ENCODE peak calls at places on chromosomes 12 and 14, in five cellular contexts. N is tibial nerve, V is ovary, X is endodermal cell, A is tibial artery. Q is an unnamed sample.

GRCh38 chr12:112023759-112024396 is 10.7 kb downstream of the ERP29 start:
- DNase-seq in A (no peak), N (no peak), X (no peak), V (no peak), Q (no peak)

GRCh38 chr12:40208707-40209106 is 16.1 kb upstream of the LRRK2 start:
- DNase-seq in X (no peak), A (no peak), V (no peak), N (peak), Q (no peak)

GRCh38 chr12:114404451-114405198 is 1.3 kb downstream of the TBX5 start:
- DNase-seq in A (no peak), X (peak), V (no peak), N (no peak), Q (no peak)

GRCh38 chr14:105069554-105069886 is 4.3 kb upstream of the GPR132 start:
- DNase-seq in N (no peak), A (peak), X (no peak), V (no peak), Q (no peak)

GRCh38 chr14:21071225-21072041 is 1.3 kb downstream of the ARHGEF40 start:
- DNase-seq in N (peak), A (peak), V (peak), X (peak), Q (peak)

GRCh38 chr14:63039800-63040380 is 5.4 kb downstream of the KCNH5 start:
- DNase-seq in V (no peak), N (no peak), A (no peak), X (peak), Q (no peak)

GRCh38 chr12:93784339-93785086 is 107.3 kb downstream of the CRADD start:
- DNase-seq in X (no peak), V (no peak), A (peak), N (peak), Q (peak)

GRCh38 chr12:31020385-31021166 is 53.1 kb upstream of the DDX11 start:
- DNase-seq in A (no peak), N (no peak), X (peak), V (no peak), Q (no peak)

GRCh38 chr14:101772770-101773169 is 11.3 kb downstream of the PPP2R5C start:
- DNase-seq in V (no peak), X (no peak), A (no peak), N (no peak), Q (no peak)

GRCh38 chr14:58430156-58430555 is 2.6 kb downstream of the KIAA0586 start:
- DNase-seq in X (no peak), N (no peak), V (no peak), A (no peak), Q (no peak)

GRCh38 chr14:90576981-90577660 is 180.3 kb downstream of the CALM1 start:
- DNase-seq in N (no peak), V (no peak), A (peak), X (no peak), Q (no peak)
- H3K27ac ChIP-seq in N (no peak), V (no peak), A (no peak), X (no peak), Q (peak)

DNA sequence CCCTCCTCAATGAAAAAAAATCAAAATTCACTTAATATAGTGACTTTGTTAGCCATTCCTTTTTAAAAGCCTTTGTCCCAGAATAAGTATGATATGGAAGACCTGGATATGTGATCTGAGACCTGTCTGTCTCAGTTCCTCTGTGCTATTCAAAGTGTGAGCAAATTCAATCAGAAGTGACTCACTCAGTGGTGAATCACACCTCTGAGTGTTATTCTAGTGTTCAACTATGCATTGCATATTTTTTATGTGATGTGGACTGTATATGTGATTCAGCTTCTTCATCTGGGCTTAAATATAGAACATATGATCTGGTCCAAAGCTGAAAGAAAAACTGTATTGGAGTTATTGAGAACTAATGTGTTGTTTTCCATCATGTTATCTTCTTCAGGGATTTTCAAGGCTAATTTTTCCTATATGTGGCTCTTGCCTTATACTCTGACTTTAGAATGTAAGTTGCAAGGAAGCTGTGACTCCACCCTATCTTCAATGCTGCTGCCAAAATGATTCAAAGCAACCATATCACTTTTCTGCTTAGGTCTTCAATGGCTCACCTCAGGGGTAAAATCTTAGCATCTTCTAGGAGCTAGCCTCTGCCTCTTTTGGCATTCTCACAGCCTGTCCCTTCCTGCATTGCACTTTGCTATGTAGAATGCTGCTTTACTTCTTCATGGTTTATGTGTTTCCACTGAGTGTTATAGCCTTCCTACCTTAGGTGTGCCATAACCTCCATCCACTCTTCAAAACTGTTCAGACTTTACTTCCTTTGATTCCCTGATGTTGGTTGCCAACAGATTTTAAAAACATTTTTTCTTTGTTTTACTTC is 169.8 kb downstream of the OTOGL start:
- DNase-seq in A (no peak), X (no peak), N (no peak), V (no peak), Q (no peak)
- H3K27ac ChIP-seq in A (no peak), X (no peak), N (no peak), V (no peak), Q (no peak)

DNA sequence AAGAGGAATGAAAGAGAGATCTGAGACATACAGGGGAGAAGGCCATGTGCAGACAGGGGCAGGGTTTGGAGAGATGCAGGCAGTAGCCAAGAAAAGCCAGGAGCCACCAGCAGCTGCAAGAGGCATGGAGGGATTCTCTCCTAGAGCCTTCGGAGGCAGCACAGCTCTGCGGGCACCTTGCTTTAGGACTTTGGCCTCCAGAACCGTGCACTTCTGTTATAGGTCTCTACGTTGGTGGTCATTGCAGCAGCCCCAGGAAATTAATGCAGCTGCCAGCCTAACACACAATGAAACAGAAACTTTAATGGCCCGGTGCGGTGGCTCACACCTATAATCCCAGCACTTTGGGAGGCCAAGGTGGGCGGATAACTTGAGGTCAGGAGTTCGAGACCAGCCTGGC is 14.7 kb upstream of the VRK1 start:
- DNase-seq in N (no peak), X (no peak), A (no peak), V (no peak), Q (no peak)
- H3K27ac ChIP-seq in N (no peak), X (no peak), A (no peak), V (no peak), Q (no peak)

DNA sequence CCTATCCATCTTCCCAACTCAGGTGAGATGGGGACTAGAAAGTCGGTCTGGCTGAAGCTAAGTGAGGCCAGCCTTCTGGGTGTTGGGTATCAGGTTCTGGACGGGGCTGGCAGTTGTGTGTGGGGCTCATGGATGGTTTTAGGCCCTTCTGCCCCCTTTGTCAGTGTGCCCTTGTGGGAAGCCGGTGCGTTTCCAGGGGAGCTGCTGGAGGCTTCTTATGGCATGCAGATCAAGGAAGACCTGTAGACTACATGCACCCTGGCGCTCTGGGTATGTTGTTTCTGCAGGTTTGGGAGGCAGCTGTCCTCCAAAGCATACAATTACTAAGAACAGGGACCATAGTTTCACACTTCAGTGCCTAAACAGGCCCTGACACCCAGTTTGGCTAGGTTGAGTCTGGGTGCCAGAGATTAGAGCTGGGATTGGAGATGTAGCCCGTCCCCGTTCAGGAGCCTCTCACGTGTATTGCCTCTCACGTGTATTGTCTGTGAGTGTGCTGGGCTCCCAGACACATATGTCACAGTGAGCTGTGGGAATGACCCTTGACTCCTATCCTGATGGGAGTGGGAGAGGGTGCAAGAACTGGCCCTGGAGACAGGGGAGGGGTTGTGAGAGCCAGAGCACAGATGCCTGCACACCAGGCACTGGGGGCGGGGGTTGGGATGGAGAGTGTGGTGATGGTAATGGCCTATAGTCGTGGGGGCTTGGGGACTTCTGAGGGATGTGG is 84.4 kb downstream of the SLC25A47 start:
- DNase-seq in N (no peak), V (no peak), A (no peak), X (no peak), Q (no peak)
- H3K27ac ChIP-seq in N (no peak), V (no peak), A (no peak), X (peak), Q (no peak)